ENCODE peak calls at places on chromosomes 16 and 17, in four cellular contexts. M is fibroblast of the aortic adventitia, Y is HL-60, U is iPS-NIHi11. T is an unnamed sample.

GRCh38 chr17:81163703-81164413 is 1.4 kb upstream of the PVALEF start:
- DNase-seq in U (no peak), M (no peak), Y (no peak), T (no peak)

GRCh38 chr17:15351925-15352324 is 10.5 kb upstream of the TEKT3 start:
- DNase-seq in Y (no peak), U (no peak), M (peak; percentile 92), T (no peak)

GRCh38 chr17:10171057-10171456 is 27.3 kb downstream of the GAS7 start:
- DNase-seq in U (no peak), Y (no peak), M (peak; percentile 56), T (no peak)

GRCh38 chr16:35562919-35563318 is 2103.5 kb downstream of the TP53TG3F start:
- DNase-seq in M (no peak), Y (no peak), U (no peak), T (no peak)

GRCh38 chr16:23557779-23558330 is 328 bp downstream of the UBFD1 start:
- DNase-seq in Y (peak; percentile 7), U (no peak), M (peak; percentile 44), T (no peak)

GRCh38 chr17:43832168-43832975 is 574 bp downstream of the MPP3 start:
- DNase-seq in U (peak; percentile 80), M (peak; percentile 54), Y (no peak), T (no peak)

GRCh38 chr17:73798111-73798748 is 154.0 kb upstream of the SDK2 start:
- DNase-seq in M (peak; percentile 85), U (no peak), Y (no peak), T (no peak)

GRCh38 chr17:66673668-66674276 is 161.1 kb upstream of the CACNG5 start:
- DNase-seq in U (peak; percentile 55), M (peak; percentile 80), Y (peak; percentile 16), T (peak; percentile 75)

GRCh38 chr17:70913086-70913485 is 743.8 kb downstream of the KCNJ2 start:
- DNase-seq in Y (no peak), U (no peak), M (peak; percentile 40), T (no peak)

GRCh38 chr17:1471931-1472727 is 16.1 kb upstream of the CRK start:
- DNase-seq in Y (no peak), M (no peak), U (no peak), T (no peak)

GRCh38 chr16:471353-472198 is 46.1 kb downstream of the RAB11FIP3 start:
- DNase-seq in Y (no peak), U (peak; percentile 87), M (no peak), T (peak; percentile 73)

GRCh38 chr16:86048882-86049585 is 150.1 kb downstream of the IRF8 start:
- DNase-seq in U (peak; percentile 54), M (no peak), Y (no peak), T (no peak)

GRCh38 chr16:11213373-11213772 is 42.6 kb downstream of the SOCS1 start:
- DNase-seq in Y (no peak), M (no peak), U (no peak), T (no peak)

GRCh38 chr17:72397687-72398086 is 276.9 kb downstream of the SOX9 start:
- DNase-seq in U (no peak), M (peak; percentile 64), Y (no peak), T (no peak)

GRCh38 chr16:57479043-57479421 is 7.3 kb downstream of the DOK4 start:
- DNase-seq in Y (no peak), M (no peak), U (no peak), T (no peak)

GRCh38 chr16:79648846-79649245 is 48.3 kb upstream of the MAF start:
- DNase-seq in M (no peak), Y (no peak), U (no peak), T (no peak)

GRCh38 chr16:3274490-3274889 is 8.8 kb upstream of the ZNF263 start:
- DNase-seq in Y (no peak), U (no peak), M (no peak), T (no peak)

GRCh38 chr17:66964083-66964771 is at the start of gene CACNG4:
- DNase-seq in M (no peak), Y (no peak), U (peak; percentile 80), T (peak; percentile 76)

GRCh38 chr17:29062215-29062614 is 19.3 kb downstream of the PIPOX start:
- DNase-seq in Y (no peak), M (no peak), U (no peak), T (no peak)